ENCODE peak calls at places on chromosomes 4 and X, in nine cellular contexts. I is PC-3, T is activated T-helper 1 cell treated with Interleukin-2 at 50 U/mL for 16 hours, O is RCC 7860, A is cardiac fibroblast, D is tibial artery, K is T-helper 2 cell, P is uterus, M is A549. S is an unnamed sample.

GRCh38 chr4:13906727-13907126 is 279.2 kb upstream of the BOD1L1 start:
- DNase-seq in I (no peak), T (no peak), O (no peak), A (no peak), D (no peak), K (no peak), P (no peak), M (no peak), S (no peak)

GRCh38 chrX:41452972-41453371 is 5.8 kb downstream of the NYX start:
- DNase-seq in I (no peak), T (no peak), O (no peak), A (peak), D (no peak), K (no peak), P (no peak), M (no peak), S (no peak)

GRCh38 chr4:1044469-1045192 is 33.2 kb downstream of the FGFRL1 start:
- DNase-seq in I (no peak), T (no peak), O (no peak), A (no peak), D (peak), K (no peak), P (peak), M (no peak), S (no peak)

GRCh38 chrX:102746134-102746584 is 25.6 kb downstream of the GPRASP3 start:
- DNase-seq in I (no peak), T (no peak), O (no peak), A (peak), D (peak), K (no peak), P (peak), M (no peak), S (no peak)

GRCh38 chrX:107753186-107753585 is 22.4 kb downstream of the TSC22D3 start:
- DNase-seq in I (no peak), T (no peak), O (no peak), A (peak), D (no peak), K (no peak), P (no peak), M (no peak), S (no peak)

GRCh38 chrX:97234471-97235097 is 350.9 kb downstream of the RPA4 start:
- DNase-seq in I (no peak), T (no peak), O (no peak), A (no peak), D (no peak), K (no peak), P (no peak), M (no peak), S (no peak)

GRCh38 chr4:154152546-154152945 is 339.1 kb downstream of the DCHS2 start:
- DNase-seq in I (no peak), T (no peak), O (no peak), A (no peak), D (no peak), K (no peak), P (no peak), M (no peak), S (no peak)

GRCh38 chr4:4856071-4857000 is 3.1 kb upstream of the MSX1 start:
- DNase-seq in I (peak), T (no peak), O (no peak), A (no peak), D (peak), K (no peak), P (no peak), M (no peak), S (no peak)

GRCh38 chr4:7620086-7620813 is 185.5 kb upstream of the PSAPL1 start:
- DNase-seq in I (no peak), T (no peak), O (no peak), A (no peak), D (no peak), K (no peak), P (no peak), M (no peak), S (no peak)

GRCh38 chr4:6207602-6208001 is 7.3 kb upstream of the JAKMIP1 start:
- DNase-seq in I (no peak), T (no peak), O (no peak), A (no peak), D (no peak), K (no peak), P (no peak), M (no peak), S (no peak)

GRCh38 chr4:119627267-119628190 is 1.1 kb downstream of the PDE5A start:
- DNase-seq in I (peak), T (peak), O (no peak), A (peak), D (peak), K (peak), P (peak), M (peak), S (peak)

GRCh38 chr4:144788469-144788868 is 142.5 kb downstream of the HHIP start:
- DNase-seq in I (no peak), T (no peak), O (no peak), A (no peak), D (no peak), K (no peak), P (no peak), M (no peak), S (no peak)

GRCh38 chr4:173436866-173437265 is 38.0 kb upstream of the SCRG1 start:
- DNase-seq in I (no peak), T (no peak), O (no peak), A (no peak), D (no peak), K (no peak), P (no peak), M (no peak), S (no peak)

GRCh38 chrX:8453619-8454018 is 11.0 kb upstream of the VCX3B start:
- DNase-seq in I (no peak), T (no peak), O (no peak), A (no peak), D (no peak), K (no peak), P (no peak), M (no peak), S (no peak)

S was measured in T-helper 17 cell.